ENCODE peak calls at places on chromosomes 12 and 14, in four cellular contexts. O, A, F and X are unnamed samples. For H3K9me3, the result is how much of the 10 kb centered on the place peaks cover.

GRCh38 chr12:110754101-110754793 is 11.6 kb upstream of the PPP1CC start:
- DNase-seq in O (no peak), A (no peak), F (no peak), X (no peak)

GRCh38 chr12:27501956-27502562 is 21.9 kb upstream of the PPFIBP1 start:
- DNase-seq in O (no peak), A (no peak), F (no peak), X (no peak)

GRCh38 chr14:65131176-65131765 is 29.0 kb upstream of the MAX start:
- DNase-seq in O (no peak), A (no peak), F (no peak), X (peak)

GRCh38 chr12:33330940-33331339 is 108.7 kb downstream of the SYT10 start:
- DNase-seq in O (peak), A (no peak), F (no peak), X (no peak)

GRCh38 chr12:29599397-29599796 is 101.9 kb upstream of the OVCH1 start:
- DNase-seq in O (no peak), A (no peak), F (no peak), X (no peak)

GRCh38 chr14:100155049-100155621 is 4.3 kb downstream of the DEGS2 start:
- DNase-seq in O (peak), A (peak), F (peak), X (peak)

GRCh38 chr14:90253826-90254225 is 2.5 kb upstream of the PSMC1 start:
- DNase-seq in O (no peak), A (no peak), F (no peak), X (no peak)

GRCh38 chr12:100520048-100520769 is 46.5 kb downstream of the NR1H4 start:
- DNase-seq in O (no peak), A (no peak), F (no peak), X (no peak)

GRCh38 chr12:93010461-93010860 is 81.4 kb upstream of the EEA1 start:
- DNase-seq in O (no peak), A (no peak), F (no peak), X (no peak)

GRCh38 chr14:67240978-67241415 is 238 bp upstream of the PALS1 start:
- DNase-seq in O (peak), A (peak), F (peak), X (peak)

GRCh38 chr14:104081951-104082464 is 3.5 kb upstream of the ASPG start:
- DNase-seq in O (no peak), A (no peak), F (no peak), X (no peak)

GRCh38 chr14:65478596-65478995 is 66.1 kb downstream of the FUT8 start:
- DNase-seq in O (no peak), A (no peak), F (no peak), X (peak)

GRCh38 chr12:125983784-125984510 is 918.7 kb downstream of the AACS start:
- DNase-seq in O (no peak), A (no peak), F (no peak), X (no peak)

GRCh38 chr14:69354383-69355154 is 43.5 kb downstream of the ERH start:
- DNase-seq in O (peak), A (no peak), F (no peak), X (no peak)

GRCh38 chr12:86914716-86915115 is 658.5 kb upstream of the MGAT4C start:
- DNase-seq in O (peak), A (no peak), F (peak), X (peak)

GRCh38 chr12:67991158-67991557 is 1.9 kb downstream of the IFNG-AS1 start:
- DNase-seq in O (no peak), A (no peak), F (no peak), X (no peak)

GRCh38 chr12:54358620-54358944 is 5.7 kb downstream of the GPR84 start:
- DNase-seq in O (no peak), A (no peak), F (no peak), X (no peak)

GRCh38 chr14:32345311-32345771 is 16.2 kb downstream of the AKAP6 start:
- DNase-seq in O (no peak), A (no peak), F (no peak), X (no peak)

GRCh38 chr12:48788852-48789775 is at the start of gene ADCY6:
- DNase-seq in O (peak), A (peak), F (no peak), X (peak)

GRCh38 chr14:31196839-31197477 is 10.6 kb downstream of the HECTD1 start:
- DNase-seq in O (no peak), A (peak), F (no peak), X (no peak)

GRCh38 chr14:66228267-66228970 is 257.8 kb upstream of the CCDC196 start:
- DNase-seq in O (no peak), A (no peak), F (no peak), X (peak)

GRCh38 chr14:76953196-76953945 is 75.1 kb downstream of the IRF2BPL start:
- DNase-seq in O (peak), A (no peak), F (no peak), X (peak)

GRCh38 chr14:73759183-73759713 is 45.1 kb upstream of the PNMA1 start:
- DNase-seq in O (no peak), A (peak), F (no peak), X (no peak)

GRCh38 chr14:91256661-91257060 is 12.2 kb upstream of the GPR68 start:
- DNase-seq in O (no peak), A (no peak), F (no peak), X (no peak)

GRCh38 chr12:94753071-94753779 is 102.9 kb upstream of the TMCC3 start:
- DNase-seq in O (no peak), A (no peak), F (no peak), X (no peak)

GRCh38 chr14:22152901-22153300 is 436.1 kb downstream of the DAD1 start:
- DNase-seq in O (no peak), A (no peak), F (no peak), X (no peak)

GRCh38 chr12:121620328-121620891 is 5.9 kb upstream of the ORAI1 start:
- DNase-seq in O (no peak), A (no peak), F (no peak), X (no peak)

GRCh38 chr12:42090899-42091298 is 53.8 kb downstream of the GXYLT1 start:
- DNase-seq in O (no peak), A (no peak), F (no peak), X (no peak)

GRCh38 chr14:90060965-90061848 is 587 bp upstream of the KCNK13 start:
- DNase-seq in O (no peak), A (peak), F (no peak), X (no peak)

GRCh38 chr12:121388421-121388981 is 11.4 kb upstream of the RNF34 start:
- DNase-seq in O (peak), A (no peak), F (no peak), X (no peak)

GRCh38 chr12:106682594-106683234 is 91.8 kb upstream of the RIC8B start:
- DNase-seq in O (peak), A (no peak), F (no peak), X (peak)

GRCh38 chr12:18275974-18276373 is 14.7 kb downstream of the PIK3C2G start:
- DNase-seq in O (no peak), A (no peak), F (no peak), X (peak)

GRCh38 chr14:103333754-103334643 is at the start of gene EIF5:
- DNase-seq in O (peak), A (peak), F (peak), X (peak)

GRCh38 chr12:126191037-126191891 is 1126.0 kb downstream of the AACS start:
- DNase-seq in O (no peak), A (no peak), F (no peak), X (no peak)

GRCh38 chr14:93880025-93880820 is 46.9 kb upstream of the FAM181A start:
- DNase-seq in O (no peak), A (no peak), F (no peak), X (no peak)

GRCh38 chr14:99189201-99189801 is 82.7 kb downstream of the BCL11B start:
- DNase-seq in O (no peak), A (no peak), F (no peak), X (no peak)

GRCh38 chr12:113186033-113186365 is 478 bp downstream of the RITA1 start:
- DNase-seq in O (peak), A (no peak), F (no peak), X (no peak)

GRCh38 chr14:75871181-75871880 is 110.5 kb downstream of the TGFB3 start:
- DNase-seq in O (no peak), A (no peak), F (no peak), X (no peak)

GRCh38 chr14:75864352-75864751 is 117.4 kb downstream of the TGFB3 start:
- DNase-seq in O (no peak), A (no peak), F (no peak), X (no peak)

GRCh38 chr14:75861161-75861621 is 120.6 kb downstream of the TGFB3 start:
- DNase-seq in O (peak), A (peak), F (no peak), X (peak)

DNA sequence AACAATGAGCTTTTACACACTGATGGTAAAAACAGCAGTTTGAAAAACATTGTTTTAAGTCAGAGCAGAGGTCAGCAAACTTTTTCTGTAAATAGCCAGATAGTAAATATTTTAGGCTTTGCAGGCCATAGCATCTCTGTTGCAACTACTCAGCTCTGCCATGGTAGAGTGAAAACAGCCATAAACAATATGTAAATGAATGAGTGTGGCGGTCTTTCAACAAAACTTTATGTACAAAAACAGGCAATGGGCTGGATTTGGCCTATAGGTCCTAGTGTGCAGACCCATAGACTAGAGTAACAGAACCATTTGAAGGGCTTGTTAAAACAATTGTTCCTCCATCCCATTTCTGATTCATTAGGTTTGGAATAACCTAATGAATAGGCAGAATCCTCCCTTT is 114.8 kb downstream of the TGFB3 start:
- DNase-seq in O (no peak), A (no peak), F (no peak), X (no peak)
- H3K9me3 ChIP-seq in O (under half), A (under half), F (under half), X (under half)

GRCh38 chr14:54600685-54601084 is 33.8 kb downstream of the SAMD4A start:
- DNase-seq in O (no peak), A (no peak), F (no peak), X (no peak)
- TF ChIP-seq TCF7L2 in O (no peak), A (no peak), F (no peak), X (no peak)

GRCh38 chr12:34368079-34368478 is 345.8 kb downstream of the ALG10 start:
- DNase-seq in O (no peak), A (no peak), F (no peak), X (no peak)
- H3K9me3 ChIP-seq in O (under half), A (under half), F (under half), X (under half)

DNA sequence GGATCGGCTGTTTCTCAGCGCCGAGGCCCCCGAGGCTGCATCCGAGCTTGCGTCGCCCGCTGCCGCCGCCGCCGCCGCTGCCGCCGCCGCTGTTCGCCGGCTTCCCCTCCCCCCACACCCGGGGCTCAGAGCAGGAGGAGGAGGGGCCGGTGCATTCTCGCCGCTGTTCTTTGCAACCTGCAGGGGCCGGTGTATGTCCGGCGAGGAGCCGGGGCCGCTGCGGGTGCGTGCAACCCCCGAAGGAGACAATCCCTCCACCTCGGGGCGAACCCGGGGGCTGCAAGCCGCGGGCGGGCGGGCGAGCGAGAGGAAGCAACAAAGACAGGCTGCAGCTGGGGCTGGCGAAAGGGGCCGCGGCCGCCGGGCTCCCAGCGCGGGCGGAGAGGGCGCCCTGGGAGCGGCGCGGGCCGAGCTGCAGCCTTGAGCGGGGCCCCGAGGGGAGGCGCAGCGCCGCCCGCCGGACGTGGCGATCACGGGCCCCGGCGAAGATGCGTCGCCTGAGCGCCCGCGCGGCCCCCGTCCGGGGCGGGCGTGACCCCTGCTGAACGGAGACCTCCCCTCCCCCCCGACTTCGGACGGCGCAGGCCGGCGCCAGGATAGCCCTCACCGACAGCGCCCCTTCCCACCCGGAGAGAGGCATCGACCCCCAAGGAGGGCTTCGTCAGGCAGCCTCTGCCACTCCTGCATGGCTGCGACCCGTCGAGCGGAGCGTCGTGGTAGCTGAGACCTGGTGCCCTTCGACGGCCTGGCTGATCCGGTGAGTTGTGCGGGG is 702 bp downstream of the FAM222A start:
- DNase-seq in O (peak), A (peak), F (no peak), X (no peak)
- TF ChIP-seq TCF7L2 in O (no peak), A (no peak), F (no peak), X (no peak)

GRCh38 chr14:105987563-105987962 is 461.2 kb downstream of the TMEM121 start:
- DNase-seq in O (no peak), A (no peak), F (no peak), X (no peak)
- H3K9me3 ChIP-seq in O (under half), A (under half), F (under half), X (under half)

DNA sequence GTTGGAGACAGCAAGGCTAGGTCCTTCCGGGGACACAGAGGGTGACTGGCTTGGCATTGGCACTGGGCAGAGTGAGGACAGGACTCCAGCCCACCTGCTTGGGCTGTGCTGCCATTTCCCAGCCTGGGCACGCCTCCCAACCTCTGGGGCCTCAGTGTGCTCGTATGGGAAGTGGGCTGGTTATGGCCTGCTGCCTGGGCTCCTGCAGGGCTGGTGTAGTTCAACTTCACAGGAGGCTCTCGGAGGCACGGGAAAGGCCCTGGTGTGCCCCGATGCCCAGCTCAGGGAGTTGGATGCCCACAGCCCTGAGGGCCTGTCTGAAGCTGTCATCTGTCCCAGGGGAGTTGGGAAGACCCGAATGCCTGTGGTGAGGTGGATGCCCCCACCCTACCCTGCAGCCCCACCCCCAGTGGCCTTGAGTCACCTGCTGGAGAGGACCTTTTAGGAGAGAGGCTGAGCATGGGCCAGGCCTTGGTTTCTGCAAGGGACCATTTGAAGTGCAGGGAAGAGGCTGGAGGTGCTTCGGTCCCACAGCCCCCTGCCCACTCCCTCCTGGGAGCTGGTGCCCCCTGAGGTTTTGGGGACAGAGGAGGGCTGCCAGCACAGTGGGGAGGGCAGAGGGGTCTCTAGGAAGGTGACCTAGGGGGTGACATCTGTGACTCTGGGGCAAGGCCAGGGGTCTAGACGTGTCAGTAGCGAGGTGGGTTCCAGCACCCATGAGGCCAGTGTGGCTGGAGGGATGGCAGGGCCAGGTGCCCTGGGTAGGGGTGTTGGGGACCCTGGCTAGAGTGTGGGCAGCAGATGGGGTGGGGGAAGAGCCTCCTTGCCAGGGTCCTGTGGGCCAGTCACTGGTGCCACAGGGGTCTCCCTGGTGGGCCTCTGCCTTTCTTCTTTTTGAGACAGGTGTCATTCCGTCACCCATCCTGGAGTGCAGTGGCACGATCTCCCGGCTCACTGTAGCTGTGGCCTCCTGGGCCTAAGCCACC is 9.1 kb downstream of the ULK1 start:
- DNase-seq in O (no peak), A (no peak), F (no peak), X (no peak)
- TF ChIP-seq TCF7L2 in O (no peak), A (no peak), F (no peak), X (no peak)

GRCh38 chr12:130074661-130075406 is 87.4 kb upstream of the FZD10 start:
- DNase-seq in O (no peak), A (no peak), F (no peak), X (no peak)

GRCh38 chr12:130075497-130076076 is 86.7 kb upstream of the FZD10 start:
- DNase-seq in O (no peak), A (no peak), F (no peak), X (no peak)

GRCh38 chr12:130076752-130077151 is 85.5 kb upstream of the FZD10 start:
- DNase-seq in O (no peak), A (no peak), F (no peak), X (no peak)

GRCh38 chr12:130073721-130074120 is 88.5 kb upstream of the FZD10 start:
- DNase-seq in O (no peak), A (no peak), F (no peak), X (no peak)

DNA sequence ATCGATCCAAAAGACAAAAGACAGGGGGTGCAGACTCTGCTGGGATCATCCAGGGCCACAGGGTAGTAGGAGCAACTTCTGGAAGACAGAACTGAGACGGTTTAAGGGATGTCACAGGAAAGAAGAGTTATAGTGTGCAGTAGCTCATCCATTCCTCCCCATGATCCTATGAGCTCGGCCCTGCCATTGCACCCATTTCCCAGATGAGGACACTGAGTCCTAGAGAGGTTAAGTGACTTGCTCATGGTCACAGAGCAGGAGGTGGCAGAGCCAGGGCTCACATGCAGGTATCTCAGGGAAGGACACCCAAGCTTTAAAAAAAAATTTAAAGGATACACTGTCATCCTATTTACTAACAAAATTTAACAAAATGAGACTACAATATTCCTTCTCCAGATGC is 86.1 kb upstream of the FZD10 start:
- DNase-seq in O (no peak), A (no peak), F (no peak), X (no peak)
- H3K9me3 ChIP-seq in O (under half), A (under half), F (under half), X (under half)

DNA sequence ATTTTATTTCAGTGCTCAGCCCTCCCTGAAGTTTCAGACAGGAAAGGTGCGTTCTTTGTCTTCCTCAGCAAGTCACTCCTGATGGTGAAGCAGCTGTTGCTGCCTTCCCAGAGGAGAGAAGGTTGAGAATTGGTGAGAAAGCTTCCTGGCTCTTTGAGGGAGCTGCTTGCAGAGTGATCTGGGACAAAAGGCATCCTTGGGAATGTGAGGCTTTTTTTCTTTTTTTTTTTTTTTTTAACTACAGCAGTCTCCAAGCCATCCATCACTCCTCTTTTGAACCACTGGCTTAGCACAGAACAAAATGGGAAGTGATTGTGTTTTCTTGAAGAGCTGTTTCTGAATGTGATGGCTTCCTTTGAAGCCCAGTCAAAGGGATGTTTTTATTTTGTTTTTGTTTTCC is 120.3 kb upstream of the LRIG3 start:
- DNase-seq in O (no peak), A (no peak), F (no peak), X (no peak)
- TF ChIP-seq TCF7L2 in O (no peak), A (no peak), F (no peak), X (no peak)